ENCODE peak calls at places on chromosomes 13 and 19, in four cellular contexts. One of them, this sample, is unnamed.

GRCh38 chr19:6417713-6418561 is 6.7 kb downstream of the KHSRP start:
- DNase-seq in Peyer's patch: no peak
- DNase-seq in IMR-90: peak; percentile 5
- DNase-seq in transverse colon: no peak
- DNase-seq in this sample: no peak

GRCh38 chr19:54190942-54191670 is at the start of gene TSEN34:
- DNase-seq in Peyer's patch: peak; percentile 92
- DNase-seq in IMR-90: peak; percentile 75
- DNase-seq in transverse colon: peak; percentile 90
- DNase-seq in this sample: peak; percentile 97

GRCh38 chr19:35460608-35461007 is 12.6 kb downstream of the FFAR2 start:
- DNase-seq in Peyer's patch: no peak
- DNase-seq in IMR-90: no peak
- DNase-seq in transverse colon: no peak
- DNase-seq in this sample: no peak

GRCh38 chr13:101572456-101572855 is 120.0 kb downstream of the ITGBL1 start:
- DNase-seq in Peyer's patch: no peak
- DNase-seq in IMR-90: peak; percentile 19
- DNase-seq in transverse colon: no peak
- DNase-seq in this sample: no peak

GRCh38 chr13:98992355-98992754 is 14.5 kb upstream of the DOCK9 start:
- DNase-seq in Peyer's patch: no peak
- DNase-seq in IMR-90: peak; percentile 19
- DNase-seq in transverse colon: no peak
- DNase-seq in this sample: no peak

GRCh38 chr13:28318418-28318995 is 176.4 kb downstream of the FLT1 start:
- DNase-seq in Peyer's patch: no peak
- DNase-seq in IMR-90: no peak
- DNase-seq in transverse colon: no peak
- DNase-seq in this sample: no peak

GRCh38 chr13:112668924-112669323 is 20.9 kb upstream of the ATP11A start:
- DNase-seq in Peyer's patch: no peak
- DNase-seq in IMR-90: no peak
- DNase-seq in transverse colon: no peak
- DNase-seq in this sample: no peak

GRCh38 chr13:28597641-28598040 is 61.3 kb upstream of the POMP start:
- DNase-seq in Peyer's patch: no peak
- DNase-seq in IMR-90: peak; percentile 60
- DNase-seq in transverse colon: no peak
- DNase-seq in this sample: no peak

GRCh38 chr19:40578442-40578908 is 1.8 kb downstream of the SHKBP1 start:
- DNase-seq in Peyer's patch: no peak
- DNase-seq in IMR-90: peak; percentile 41
- DNase-seq in transverse colon: no peak
- DNase-seq in this sample: peak; percentile 73

GRCh38 chr13:108083056-108083455 is 132.3 kb downstream of the LIG4 start:
- DNase-seq in Peyer's patch: no peak
- DNase-seq in IMR-90: no peak
- DNase-seq in transverse colon: no peak
- DNase-seq in this sample: no peak

GRCh38 chr13:106186366-106187030 is 349.0 kb downstream of the EFNB2 start:
- DNase-seq in Peyer's patch: no peak
- DNase-seq in IMR-90: peak; percentile 9
- DNase-seq in transverse colon: no peak
- DNase-seq in this sample: no peak

GRCh38 chr19:6278740-6279619 is 795 bp downstream of the MLLT1 start:
- DNase-seq in Peyer's patch: no peak
- DNase-seq in IMR-90: no peak
- DNase-seq in transverse colon: no peak
- DNase-seq in this sample: no peak

GRCh38 chr19:52231154-52231565 is 38.2 kb upstream of the ZNF766 start:
- DNase-seq in Peyer's patch: no peak
- DNase-seq in IMR-90: peak; percentile 1
- DNase-seq in transverse colon: no peak
- DNase-seq in this sample: no peak

GRCh38 chr19:3692141-3693029 is 7.9 kb downstream of the PIP5K1C start:
- DNase-seq in Peyer's patch: peak; percentile 67
- DNase-seq in IMR-90: no peak
- DNase-seq in transverse colon: no peak
- DNase-seq in this sample: peak; percentile 56

GRCh38 chr19:10227215-10227971 is 3.7 kb downstream of the S1PR2 start:
- DNase-seq in Peyer's patch: no peak
- DNase-seq in IMR-90: no peak
- DNase-seq in transverse colon: no peak
- DNase-seq in this sample: peak; percentile 18

GRCh38 chr13:98978280-98978679 is 416 bp upstream of the DOCK9 start:
- DNase-seq in Peyer's patch: no peak
- DNase-seq in IMR-90: peak; percentile 90
- DNase-seq in transverse colon: no peak
- DNase-seq in this sample: no peak

GRCh38 chr13:75181906-75182305 is 300.1 kb downstream of the TBC1D4 start:
- DNase-seq in Peyer's patch: no peak
- DNase-seq in IMR-90: peak; percentile 76
- DNase-seq in transverse colon: no peak
- DNase-seq in this sample: no peak

GRCh38 chr13:88424463-88424862 is 753.3 kb downstream of the SLITRK5 start:
- DNase-seq in Peyer's patch: no peak
- DNase-seq in IMR-90: no peak
- DNase-seq in transverse colon: no peak
- DNase-seq in this sample: no peak

GRCh38 chr13:96824110-96824509 is 170.2 kb downstream of the OXGR1 start:
- DNase-seq in Peyer's patch: no peak
- DNase-seq in IMR-90: no peak
- DNase-seq in transverse colon: no peak
- DNase-seq in this sample: no peak

GRCh38 chr19:2815191-2815614 is 4.5 kb upstream of the ZNF554 start:
- DNase-seq in Peyer's patch: peak; percentile 42
- DNase-seq in IMR-90: no peak
- DNase-seq in transverse colon: no peak
- DNase-seq in this sample: no peak

GRCh38 chr13:26920614-26921355 is 160.2 kb upstream of the GPR12 start:
- DNase-seq in Peyer's patch: no peak
- DNase-seq in IMR-90: no peak
- DNase-seq in transverse colon: no peak
- DNase-seq in this sample: no peak

GRCh38 chr19:19214892-19215291 is 3.1 kb downstream of the NCAN start:
- DNase-seq in Peyer's patch: no peak
- DNase-seq in IMR-90: peak; percentile 39
- DNase-seq in transverse colon: no peak
- DNase-seq in this sample: peak; percentile 55

GRCh38 chr19:12293771-12294307 is 844 bp downstream of the ZNF44 start:
- DNase-seq in Peyer's patch: peak; percentile 91
- DNase-seq in IMR-90: peak; percentile 46
- DNase-seq in transverse colon: peak; percentile 92
- DNase-seq in this sample: peak; percentile 59

GRCh38 chr19:21023901-21024300 is 3.4 kb downstream of the ZNF430 start:
- DNase-seq in Peyer's patch: no peak
- DNase-seq in IMR-90: peak; percentile 65
- DNase-seq in transverse colon: no peak
- DNase-seq in this sample: no peak

GRCh38 chr13:98033277-98034247 is 80.1 kb downstream of the IPO5 start:
- DNase-seq in Peyer's patch: no peak
- DNase-seq in IMR-90: peak; percentile 44
- DNase-seq in transverse colon: no peak
- DNase-seq in this sample: peak; percentile 24

GRCh38 chr19:21483589-21484170 is 21.7 kb upstream of the ZNF429 start:
- DNase-seq in Peyer's patch: no peak
- DNase-seq in IMR-90: no peak
- DNase-seq in transverse colon: peak; percentile 51
- DNase-seq in this sample: peak; percentile 21

GRCh38 chr19:33340991-33341390 is 32.5 kb upstream of the CEBPG start:
- DNase-seq in Peyer's patch: no peak
- DNase-seq in IMR-90: no peak
- DNase-seq in transverse colon: no peak
- DNase-seq in this sample: no peak

GRCh38 chr13:50425772-50426171 is 410.5 kb downstream of the KCNRG start:
- DNase-seq in Peyer's patch: no peak
- DNase-seq in IMR-90: no peak
- DNase-seq in transverse colon: no peak
- DNase-seq in this sample: no peak

GRCh38 chr19:3641515-3642269 is 15.1 kb upstream of the CACTIN start:
- DNase-seq in Peyer's patch: no peak
- DNase-seq in IMR-90: no peak
- DNase-seq in transverse colon: no peak
- DNase-seq in this sample: no peak

GRCh38 chr13:46492946-46493345 is 60.0 kb upstream of the LRCH1 start:
- DNase-seq in Peyer's patch: no peak
- DNase-seq in IMR-90: peak; percentile 48
- DNase-seq in transverse colon: no peak
- DNase-seq in this sample: peak; percentile 21

GRCh38 chr19:49878744-49879070 is 1.2 kb downstream of the TBC1D17 start:
- DNase-seq in Peyer's patch: no peak
- DNase-seq in IMR-90: no peak
- DNase-seq in transverse colon: no peak
- DNase-seq in this sample: no peak

GRCh38 chr19:6729573-6730152 is 7.7 kb downstream of the GPR108 start:
- DNase-seq in Peyer's patch: no peak
- DNase-seq in IMR-90: no peak
- DNase-seq in transverse colon: no peak
- DNase-seq in this sample: no peak

GRCh38 chr19:7849631-7850428 is 19.8 kb downstream of the EVI5L start:
- DNase-seq in Peyer's patch: peak; percentile 34
- DNase-seq in IMR-90: no peak
- DNase-seq in transverse colon: no peak
- DNase-seq in this sample: no peak

GRCh38 chr13:84297246-84297645 is 415.0 kb upstream of the SLITRK1 start:
- DNase-seq in Peyer's patch: no peak
- DNase-seq in IMR-90: peak; percentile 1
- DNase-seq in transverse colon: no peak
- DNase-seq in this sample: no peak

GRCh38 chr13:111323950-111324651 is 3.7 kb downstream of the TEX29 start:
- DNase-seq in Peyer's patch: peak; percentile 41
- DNase-seq in IMR-90: peak; percentile 5
- DNase-seq in transverse colon: no peak
- DNase-seq in this sample: no peak

GRCh38 chr19:19743176-19743575 is 10.3 kb upstream of the ZNF14 start:
- DNase-seq in Peyer's patch: no peak
- DNase-seq in IMR-90: no peak
- DNase-seq in transverse colon: no peak
- DNase-seq in this sample: no peak

GRCh38 chr19:53554804-53555203 is 16.9 kb downstream of the ZNF331 start:
- DNase-seq in Peyer's patch: no peak
- DNase-seq in IMR-90: no peak
- DNase-seq in transverse colon: no peak
- DNase-seq in this sample: no peak

GRCh38 chr13:99151516-99151915 is 49.1 kb upstream of the UBAC2 start:
- DNase-seq in Peyer's patch: no peak
- DNase-seq in IMR-90: peak; percentile 41
- DNase-seq in transverse colon: no peak
- DNase-seq in this sample: peak; percentile 41

GRCh38 chr13:107209811-107210210 is 641.9 kb upstream of the ARGLU1 start:
- DNase-seq in Peyer's patch: no peak
- DNase-seq in IMR-90: peak; percentile 80
- DNase-seq in transverse colon: no peak
- DNase-seq in this sample: no peak

GRCh38 chr13:33351324-33351723 is 65.8 kb upstream of the STARD13 start:
- DNase-seq in Peyer's patch: no peak
- DNase-seq in IMR-90: peak; percentile 64
- DNase-seq in transverse colon: peak; percentile 13
- DNase-seq in this sample: peak; percentile 19

GRCh38 chr13:38419312-38419873 is 69.7 kb downstream of the UFM1 start:
- DNase-seq in Peyer's patch: no peak
- DNase-seq in IMR-90: no peak
- DNase-seq in transverse colon: no peak
- DNase-seq in this sample: no peak

GRCh38 chr13:38417727-38418126 is 68.1 kb downstream of the UFM1 start:
- DNase-seq in Peyer's patch: no peak
- DNase-seq in IMR-90: peak; percentile 1
- DNase-seq in transverse colon: no peak
- DNase-seq in this sample: peak; percentile 6

GRCh38 chr13:38417241-38417640 is 67.6 kb downstream of the UFM1 start:
- DNase-seq in Peyer's patch: no peak
- DNase-seq in IMR-90: no peak
- DNase-seq in transverse colon: no peak
- DNase-seq in this sample: no peak

GRCh38 chr13:38418286-38418685 is 68.6 kb downstream of the UFM1 start:
- DNase-seq in Peyer's patch: no peak
- DNase-seq in IMR-90: no peak
- DNase-seq in transverse colon: no peak
- DNase-seq in this sample: no peak

GRCh38 chr13:38415233-38415632 is 65.6 kb downstream of the UFM1 start:
- DNase-seq in Peyer's patch: no peak
- DNase-seq in IMR-90: no peak
- DNase-seq in transverse colon: peak; percentile 8
- DNase-seq in this sample: no peak
- TF ChIP-seq POLR2A in Peyer's patch: no peak
- TF ChIP-seq POLR2A in IMR-90: no peak
- TF ChIP-seq POLR2A in transverse colon: no peak
- TF ChIP-seq POLR2A in this sample: no peak

GRCh38 chr13:100451923-100452322 is 136.7 kb downstream of the GGACT start:
- DNase-seq in Peyer's patch: no peak
- DNase-seq in IMR-90: no peak
- DNase-seq in transverse colon: no peak
- DNase-seq in this sample: no peak
- TF ChIP-seq POLR2A in Peyer's patch: no peak
- TF ChIP-seq POLR2A in IMR-90: no peak
- TF ChIP-seq POLR2A in transverse colon: no peak
- TF ChIP-seq POLR2A in this sample: no peak

GRCh38 chr19:1106841-1107654 is 3.3 kb downstream of the GPX4 start:
- DNase-seq in Peyer's patch: no peak
- DNase-seq in IMR-90: peak; percentile 49
- DNase-seq in transverse colon: peak; percentile 32
- DNase-seq in this sample: peak; percentile 70
- TF ChIP-seq POLR2A in Peyer's patch: no peak
- TF ChIP-seq POLR2A in IMR-90: no peak
- TF ChIP-seq POLR2A in transverse colon: no peak
- TF ChIP-seq POLR2A in this sample: no peak

DNA sequence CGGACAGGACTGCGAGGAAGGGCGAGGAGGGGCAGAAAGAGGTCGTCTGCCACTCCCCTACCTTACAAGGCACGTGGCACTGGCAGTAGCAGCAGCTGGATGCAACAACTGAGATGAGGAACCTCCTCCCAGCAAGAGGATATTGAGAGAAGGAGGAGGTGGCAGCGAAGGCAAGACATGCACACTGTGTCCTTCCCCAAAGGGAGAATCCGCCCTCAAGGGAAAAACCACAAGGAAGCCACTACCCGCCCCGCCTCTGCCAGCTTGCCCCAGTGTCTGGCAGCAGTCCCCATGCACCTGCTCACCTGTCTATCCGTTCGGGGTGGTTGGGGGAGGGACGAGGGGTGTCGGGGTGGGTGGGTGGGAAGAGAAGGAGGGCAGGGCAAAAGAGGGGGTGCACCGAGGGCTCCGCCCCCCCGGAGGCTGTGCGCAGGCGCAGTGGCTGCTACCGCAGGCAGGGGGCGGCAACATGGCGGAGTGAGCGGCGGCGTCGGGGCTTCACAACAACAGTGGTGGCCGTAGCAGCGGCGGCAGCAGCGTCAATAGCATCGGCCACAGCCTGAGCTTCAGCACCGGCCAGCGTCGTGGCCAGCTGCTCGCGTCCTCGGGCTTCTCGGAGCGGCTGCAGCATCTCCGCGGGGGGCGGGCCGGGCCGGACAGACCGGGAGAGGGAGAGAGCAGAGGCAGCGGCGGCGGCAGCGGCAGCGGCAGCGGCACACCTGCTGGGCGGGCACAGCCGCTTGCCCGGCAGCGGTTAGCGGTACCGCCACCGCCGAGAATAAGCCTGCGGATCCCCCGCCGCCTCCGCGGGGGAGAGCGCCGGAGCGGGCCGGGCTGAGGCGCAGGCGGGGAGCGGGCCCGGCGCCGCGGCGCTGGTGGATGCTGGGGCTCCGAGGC is at the start of gene NBEA:
- DNase-seq in Peyer's patch: peak; percentile 76
- DNase-seq in IMR-90: peak; percentile 38
- DNase-seq in transverse colon: peak; percentile 79
- DNase-seq in this sample: peak; percentile 49
- TF ChIP-seq POLR2A in Peyer's patch: no peak
- TF ChIP-seq POLR2A in IMR-90: no peak
- TF ChIP-seq POLR2A in transverse colon: no peak
- TF ChIP-seq POLR2A in this sample: no peak